ENCODE peak calls at places on chromosomes 1 and 21, in five cellular contexts. Q is left ventricle myocardium inferior, A is fibroblast of the aortic adventitia, T is stomach, H is astrocyte of the spinal cord. C is an unnamed sample.

GRCh38 chr21:16775056-16775455 is 737.8 kb upstream of the CXADR start:
- DNase-seq in H (no peak), A (no peak), T (no peak), Q (no peak), C (no peak)

GRCh38 chr21:45285266-45285931 is 2.3 kb downstream of the POFUT2 start:
- DNase-seq in T (peak), A (no peak), Q (no peak), H (no peak), C (no peak)

GRCh38 chr21:32349333-32349944 is 43.4 kb downstream of the URB1 start:
- DNase-seq in Q (no peak), T (no peak), H (no peak), A (no peak), C (no peak)

GRCh38 chr1:206010101-206010500 is 6.9 kb upstream of the RAB7B start:
- DNase-seq in A (no peak), T (no peak), H (no peak), Q (no peak), C (no peak)

GRCh38 chr21:36150192-36150711 is 6.4 kb upstream of the DOP1B start:
- DNase-seq in A (peak), H (peak), Q (peak), T (no peak), C (peak)

GRCh38 chr1:78553859-78554258 is 63.1 kb downstream of the PTGFR start:
- DNase-seq in H (no peak), A (no peak), T (no peak), Q (no peak), C (peak)

GRCh38 chr1:98459471-98459870 is 202.1 kb upstream of the SNX7 start:
- DNase-seq in H (no peak), T (no peak), Q (no peak), A (no peak), C (no peak)

GRCh38 chr1:151065089-151065645 is 5.0 kb downstream of the MLLT11 start:
- DNase-seq in Q (no peak), H (no peak), A (no peak), T (no peak), C (no peak)

GRCh38 chr1:157145081-157145480 is 6.9 kb upstream of the ETV3 start:
- DNase-seq in H (no peak), A (no peak), Q (no peak), T (no peak), C (no peak)

GRCh38 chr1:25731626-25732370 is 68.2 kb upstream of the SELENON start:
- DNase-seq in A (no peak), H (no peak), Q (no peak), T (no peak), C (no peak)

GRCh38 chr1:54487571-54488050 is 60.4 kb upstream of the ACOT11 start:
- DNase-seq in H (no peak), Q (peak), T (no peak), A (no peak), C (no peak)

GRCh38 chr1:1282998-1283397 is 2.8 kb downstream of the SCNN1D start:
- DNase-seq in Q (no peak), T (no peak), A (no peak), H (no peak), C (no peak)

GRCh38 chr1:10648689-10649483 is 147.6 kb downstream of the CASZ1 start:
- DNase-seq in Q (no peak), H (no peak), A (no peak), T (no peak), C (no peak)

GRCh38 chr1:98557808-98558390 is 103.6 kb upstream of the SNX7 start:
- DNase-seq in H (peak), Q (no peak), A (no peak), T (no peak), C (peak)

GRCh38 chr1:109771712-109772657 is 8.3 kb upstream of the EPS8L3 start:
- DNase-seq in H (no peak), T (no peak), Q (peak), A (no peak), C (no peak)

GRCh38 chr1:51729156-51729823 is 112.4 kb downstream of the OSBPL9 start:
- DNase-seq in Q (peak), A (peak), T (peak), H (peak), C (peak)

GRCh38 chr1:175808573-175808972 is 65.2 kb upstream of the TNR start:
- DNase-seq in A (no peak), T (no peak), H (no peak), Q (no peak), C (no peak)

GRCh38 chr1:6423321-6423999 is 1.1 kb upstream of the ESPN start:
- DNase-seq in H (peak), T (peak), A (peak), Q (no peak), C (peak)

GRCh38 chr21:45409466-45410150 is 4.6 kb downstream of the COL18A1 start:
- DNase-seq in T (no peak), A (no peak), H (no peak), Q (peak), C (no peak)

GRCh38 chr1:189619682-189620332 is 857.9 kb downstream of the BRINP3 start:
- DNase-seq in A (peak), T (no peak), Q (no peak), H (peak), C (peak)

GRCh38 chr1:190478193-190479007 is 736 bp upstream of the BRINP3 start:
- DNase-seq in H (peak), T (no peak), Q (no peak), A (peak), C (peak)

GRCh38 chr1:199422206-199422605 is 605.3 kb upstream of the NR5A2 start:
- DNase-seq in T (peak), Q (no peak), A (peak), H (peak), C (peak)

GRCh38 chr1:229893762-229894444 is 173.1 kb upstream of the GALNT2 start:
- DNase-seq in Q (no peak), H (no peak), T (no peak), A (no peak), C (no peak)

GRCh38 chr1:150106331-150106730 is 38.8 kb downstream of the VPS45 start:
- DNase-seq in H (peak), T (no peak), A (no peak), Q (no peak), C (no peak)

GRCh38 chr1:217369271-217369981 is 261.5 kb downstream of the GPATCH2 start:
- DNase-seq in H (no peak), A (no peak), T (no peak), Q (no peak), C (no peak)

GRCh38 chr1:205259361-205259832 is 31.7 kb downstream of the TMCC2 start:
- DNase-seq in A (no peak), Q (peak), T (no peak), H (no peak), C (peak)

GRCh38 chr1:11488201-11488770 is 9.3 kb downstream of the DISP3 start:
- DNase-seq in A (no peak), H (no peak), T (no peak), Q (no peak), C (no peak)

GRCh38 chr1:212461916-212462660 is 29.4 kb downstream of the NENF start:
- DNase-seq in H (no peak), A (no peak), T (no peak), Q (no peak), C (no peak)

GRCh38 chr21:27480841-27481261 is 514.0 kb upstream of the ADAMTS5 start:
- DNase-seq in H (peak), A (peak), T (no peak), Q (no peak), C (peak)

GRCh38 chr1:213675043-213675442 is 312.7 kb upstream of the PROX1 start:
- DNase-seq in H (no peak), Q (no peak), T (no peak), A (no peak), C (no peak)

GRCh38 chr1:182189535-182190066 is 128.1 kb upstream of the ZNF648 start:
- DNase-seq in Q (no peak), A (no peak), H (peak), T (no peak), C (no peak)

GRCh38 chr1:202012544-202013478 is 2.4 kb downstream of the ELF3 start:
- DNase-seq in Q (no peak), A (no peak), H (no peak), T (peak), C (no peak)

GRCh38 chr1:202010042-202011015 is at the start of gene ELF3:
- DNase-seq in H (no peak), Q (no peak), A (no peak), T (peak), C (no peak)

GRCh38 chr1:202013601-202014000 is 3.2 kb downstream of the ELF3 start:
- DNase-seq in A (no peak), T (peak), Q (no peak), H (no peak), C (no peak)

GRCh38 chr1:202014060-202014459 is 3.7 kb downstream of the ELF3 start:
- DNase-seq in H (no peak), Q (no peak), A (no peak), T (no peak), C (no peak)

GRCh38 chr1:202011994-202012393 is 1.6 kb downstream of the ELF3 start:
- DNase-seq in A (no peak), H (no peak), Q (no peak), T (peak), C (no peak)
- H3K4me3 ChIP-seq in A (no peak), H (no peak), Q (no peak), T (peak), C (no peak)

GRCh38 chr1:186465956-186466355 is 5.0 kb upstream of the PDC start:
- DNase-seq in Q (no peak), A (peak), H (peak), T (no peak), C (no peak)
- TF ChIP-seq CTCF in Q (no peak), A (no peak), H (no peak), T (no peak), C (no peak)

DNA sequence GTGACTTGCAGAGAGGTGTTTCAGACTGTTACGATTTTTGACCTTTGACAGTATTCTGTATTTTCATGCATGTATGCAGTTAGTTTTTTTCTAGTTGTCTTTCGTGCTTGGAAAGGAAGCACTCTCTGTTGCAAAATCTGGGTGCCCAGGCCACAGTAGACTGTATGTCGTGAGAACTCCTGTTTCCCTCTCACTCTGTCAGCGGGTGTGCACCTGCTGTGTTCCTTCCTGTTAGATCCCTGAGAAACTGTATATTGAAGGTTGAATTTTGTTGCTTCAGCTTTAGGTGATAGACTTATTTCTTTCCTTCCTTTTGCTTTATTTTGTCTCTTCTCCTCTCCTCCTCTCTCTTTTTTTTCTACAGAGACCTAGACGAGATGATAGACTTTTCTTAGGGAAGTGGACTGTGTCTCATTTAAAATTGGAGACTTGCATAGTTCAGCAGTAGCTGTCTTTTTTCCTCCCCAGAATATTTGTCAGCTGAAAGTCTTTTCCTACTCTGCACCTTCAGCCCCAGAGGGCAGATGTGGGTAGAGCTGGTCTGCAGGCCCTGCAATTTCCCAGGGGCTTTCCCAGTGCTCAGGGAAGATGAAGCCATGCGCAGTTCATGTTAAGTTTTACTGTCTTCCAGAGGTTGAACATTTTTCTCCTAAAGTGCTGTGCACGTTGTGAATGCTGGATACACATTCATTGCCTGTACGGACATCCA is 1.4 kb downstream of the TRAPPC10 start:
- DNase-seq in H (no peak), A (peak), T (no peak), Q (no peak), C (no peak)
- H3K4me3 ChIP-seq in H (peak), A (peak), T (peak), Q (peak), C (peak)

DNA sequence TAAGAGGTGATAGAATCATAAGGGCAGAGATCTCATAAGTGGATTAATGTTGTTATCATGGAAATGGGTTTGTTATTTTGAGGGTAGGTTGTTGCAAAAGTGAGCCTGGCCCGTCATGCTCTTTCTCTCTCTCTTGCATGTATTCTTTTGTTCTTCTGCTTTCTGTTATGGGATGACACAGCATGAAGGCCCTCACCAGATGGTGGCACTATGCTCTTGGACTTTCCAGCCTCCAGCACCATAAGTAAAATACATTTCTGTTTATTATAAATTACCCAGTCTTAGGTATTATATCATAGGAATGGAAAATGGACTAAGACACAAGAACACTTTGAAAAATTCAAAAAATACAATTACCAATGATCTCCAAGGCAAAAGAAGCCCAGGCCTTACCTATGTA is 676.1 kb downstream of the PTPRU start:
- DNase-seq in T (no peak), A (peak), H (peak), Q (no peak), C (peak)
- TF ChIP-seq CTCF in T (no peak), A (peak), H (peak), Q (peak), C (peak)

C was measured in fibroblast of pulmonary artery.